ENCODE peak calls at places on chromosomes 5 and 9, in nine cellular contexts. Q, U, S, X, G, Y, N, A and H are unnamed samples.

GRCh38 chr5:77076961-77077820 is 9.9 kb downstream of the ZBED3 start:
- DNase-seq in A (peak), G (peak), U (peak), Y (peak), Q (peak), S (peak), N (no peak), X (peak), H (peak)

GRCh38 chr9:89089176-89089575 is 89.4 kb downstream of the SHC3 start:
- DNase-seq in Y (no peak), A (no peak), S (no peak), U (no peak), Q (no peak), N (no peak), G (no peak), X (no peak), H (no peak)

GRCh38 chr5:106171708-106172107 is 1499.0 kb downstream of the EFNA5 start:
- DNase-seq in Y (no peak), A (peak), U (no peak), X (no peak), G (no peak), N (no peak), S (no peak), Q (peak), H (no peak)

GRCh38 chr9:22201256-22201655 is 192.2 kb upstream of the CDKN2B start:
- DNase-seq in N (no peak), X (no peak), S (no peak), G (no peak), U (no peak), Y (no peak), Q (no peak), A (no peak), H (no peak)

GRCh38 chr9:34139477-34140146 is 13.1 kb upstream of the DCAF12 start:
- DNase-seq in N (no peak), S (peak), G (no peak), Y (no peak), U (no peak), A (peak), Q (peak), X (peak), H (peak)

GRCh38 chr5:54658014-54658413 is 140.5 kb downstream of the SNX18 start:
- DNase-seq in U (no peak), A (no peak), Q (peak), Y (no peak), X (no peak), G (no peak), N (no peak), S (no peak), H (no peak)

GRCh38 chr5:51517854-51518253 is 134.6 kb downstream of the ISL1 start:
- DNase-seq in S (no peak), N (no peak), U (no peak), Q (no peak), Y (no peak), X (no peak), A (no peak), G (no peak), H (no peak)

GRCh38 chr9:135130266-135130976 is 43.0 kb downstream of the OLFM1 start:
- DNase-seq in U (no peak), Q (no peak), A (no peak), X (no peak), G (no peak), S (peak), Y (no peak), N (no peak), H (peak)

GRCh38 chr5:92962752-92963151 is 618.3 kb downstream of the NR2F1-AS1 start:
- DNase-seq in U (no peak), X (no peak), G (no peak), A (no peak), N (no peak), Y (no peak), Q (no peak), S (no peak), H (no peak)

GRCh38 chr5:92969191-92969780 is 611.7 kb downstream of the NR2F1-AS1 start:
- DNase-seq in S (no peak), Y (no peak), U (no peak), Q (no peak), A (no peak), N (no peak), G (no peak), X (no peak), H (no peak)

DNA sequence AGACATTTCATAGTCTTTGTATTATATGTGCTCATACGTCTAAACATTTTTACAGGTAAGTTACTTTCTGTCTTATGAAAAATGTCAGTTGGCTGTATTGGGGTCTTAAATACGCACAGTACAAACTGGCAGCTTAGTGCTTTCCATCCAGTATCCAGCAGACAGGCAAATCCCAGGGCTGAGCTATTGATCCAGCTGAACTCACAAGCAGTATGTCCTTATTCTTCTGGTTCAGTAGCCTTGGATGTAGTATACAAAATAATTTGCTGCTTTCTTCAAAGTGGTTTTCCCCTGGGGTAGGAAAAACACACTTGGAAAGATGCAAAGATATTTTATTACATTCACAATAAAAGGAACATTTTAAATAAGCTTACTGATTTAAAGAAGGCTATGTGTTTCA is 617.2 kb downstream of the NR2F1-AS1 start:
- DNase-seq in X (no peak), S (no peak), Q (no peak), N (no peak), A (no peak), Y (no peak), G (no peak), U (no peak), H (no peak)
- H3K27ac ChIP-seq in X (no peak), S (no peak), Q (no peak), N (no peak), A (no peak), Y (no peak), G (no peak), U (no peak), H (no peak)

DNA sequence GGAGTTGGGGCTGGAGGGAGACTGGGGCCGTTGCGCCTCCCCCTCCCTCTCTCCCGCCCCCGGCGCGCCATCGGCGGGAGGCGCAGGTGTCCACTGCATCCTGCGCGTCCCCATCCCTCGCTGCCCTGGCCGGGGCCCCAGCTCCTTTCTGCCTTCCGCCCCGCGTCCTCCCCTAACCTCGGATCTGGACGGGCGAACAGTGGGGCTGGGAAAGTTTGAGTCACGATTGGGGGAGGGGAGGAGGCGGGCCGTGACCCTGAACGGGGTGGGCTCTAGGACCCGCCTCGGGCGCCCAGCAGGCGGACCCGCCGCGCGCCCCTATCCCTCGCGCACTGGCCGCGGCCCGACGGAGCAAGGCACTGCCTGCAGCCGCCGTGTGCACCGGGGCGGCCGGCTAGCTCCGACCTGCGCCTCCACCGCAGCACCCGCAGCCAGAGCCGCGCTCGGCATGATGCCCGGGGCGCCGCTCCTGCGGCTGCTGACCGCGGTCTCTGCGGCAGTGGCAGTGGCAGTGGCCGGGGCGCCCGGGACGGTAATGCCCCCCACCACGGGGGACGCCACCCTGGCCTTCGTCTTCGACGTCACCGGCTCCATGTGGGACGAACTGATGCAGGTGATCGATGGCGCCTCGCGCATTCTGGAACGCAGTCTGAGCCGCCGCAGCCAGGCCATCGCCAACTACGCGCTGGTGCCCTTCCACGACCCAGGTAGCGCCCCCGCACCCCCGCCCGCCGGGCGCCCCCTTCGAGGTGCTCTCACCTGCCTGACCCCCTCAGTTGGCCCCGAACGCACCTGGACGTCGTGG is at the start of gene HMCN2:
- DNase-seq in A (no peak), Q (no peak), N (peak), X (no peak), Y (peak), G (peak), S (no peak), U (peak), H (no peak)
- H3K27ac ChIP-seq in A (no peak), Q (no peak), N (no peak), X (no peak), Y (no peak), G (no peak), S (no peak), U (no peak), H (no peak)

GRCh38 chr5:86617309-86617755 is 409 bp upstream of the COX7C start:
- DNase-seq in Y (no peak), U (no peak), Q (no peak), X (no peak), A (no peak), G (no peak), N (no peak), S (no peak), H (no peak)
- H3K27ac ChIP-seq in Y (no peak), U (no peak), Q (no peak), X (no peak), A (no peak), G (no peak), N (no peak), S (no peak), H (peak)

GRCh38 chr5:127987354-127988148 is 96.0 kb upstream of the SLC12A2 start:
- DNase-seq in Y (no peak), G (no peak), Q (peak), U (no peak), N (no peak), X (no peak), A (no peak), S (no peak), H (no peak)
- H3K27ac ChIP-seq in Y (no peak), G (no peak), Q (peak), U (no peak), N (no peak), X (no peak), A (peak), S (peak), H (no peak)

GRCh38 chr5:169901896-169902295 is 78.4 kb downstream of the INSYN2B start:
- DNase-seq in X (no peak), Q (no peak), Y (no peak), G (no peak), S (no peak), N (no peak), A (no peak), U (no peak), H (no peak)
- H3K27ac ChIP-seq in X (no peak), Q (no peak), Y (no peak), G (no peak), S (no peak), N (no peak), A (no peak), U (no peak), H (no peak)